ENCODE peak calls at places on chromosomes 5 and 9, in five cellular contexts. One of them, this sample, is unnamed. For H3K79me2, the result is how much of the 10 kb centered on the place peaks cover.

GRCh38 chr5:17217421-17218352 is at the start of gene BASP1:
- DNase-seq in OCI-LY7: peak
- DNase-seq in mesendoderm: peak
- DNase-seq in PC-3: peak
- DNase-seq in fibroblast of lung: peak
- DNase-seq in this sample: peak

GRCh38 chr9:114080195-114080772 is 2.2 kb upstream of the AMBP start:
- DNase-seq in OCI-LY7: no peak
- DNase-seq in fibroblast of lung: no peak
- DNase-seq in PC-3: peak
- DNase-seq in mesendoderm: no peak
- DNase-seq in this sample: no peak

GRCh38 chr9:63817622-63818518 is 1467.1 kb downstream of the FOXD4L5 start:
- DNase-seq in mesendoderm: peak
- DNase-seq in PC-3: no peak
- DNase-seq in OCI-LY7: peak
- DNase-seq in fibroblast of lung: peak
- DNase-seq in this sample: peak

GRCh38 chr5:158549306-158549705 is 550.4 kb downstream of the EBF1 start:
- DNase-seq in mesendoderm: no peak
- DNase-seq in PC-3: no peak
- DNase-seq in OCI-LY7: no peak
- DNase-seq in fibroblast of lung: no peak
- DNase-seq in this sample: no peak

GRCh38 chr5:122726990-122727616 is 47.8 kb upstream of the SNX2 start:
- DNase-seq in PC-3: peak
- DNase-seq in OCI-LY7: no peak
- DNase-seq in fibroblast of lung: peak
- DNase-seq in mesendoderm: no peak
- DNase-seq in this sample: no peak

GRCh38 chr5:112914584-112914983 is 7.4 kb downstream of the REEP5 start:
- DNase-seq in mesendoderm: no peak
- DNase-seq in fibroblast of lung: peak
- DNase-seq in PC-3: no peak
- DNase-seq in OCI-LY7: no peak
- DNase-seq in this sample: peak

GRCh38 chr5:61450880-61451279 is 118.8 kb downstream of the ZSWIM6 start:
- DNase-seq in OCI-LY7: no peak
- DNase-seq in PC-3: peak
- DNase-seq in mesendoderm: no peak
- DNase-seq in fibroblast of lung: peak
- DNase-seq in this sample: no peak

GRCh38 chr5:108720416-108720815 is 27.3 kb upstream of the FER start:
- DNase-seq in fibroblast of lung: peak
- DNase-seq in mesendoderm: no peak
- DNase-seq in OCI-LY7: no peak
- DNase-seq in PC-3: peak
- DNase-seq in this sample: no peak

GRCh38 chr5:62256161-62257017 is 49.6 kb upstream of the KIF2A start:
- DNase-seq in mesendoderm: peak
- DNase-seq in fibroblast of lung: peak
- DNase-seq in PC-3: no peak
- DNase-seq in OCI-LY7: peak
- DNase-seq in this sample: no peak

DNA sequence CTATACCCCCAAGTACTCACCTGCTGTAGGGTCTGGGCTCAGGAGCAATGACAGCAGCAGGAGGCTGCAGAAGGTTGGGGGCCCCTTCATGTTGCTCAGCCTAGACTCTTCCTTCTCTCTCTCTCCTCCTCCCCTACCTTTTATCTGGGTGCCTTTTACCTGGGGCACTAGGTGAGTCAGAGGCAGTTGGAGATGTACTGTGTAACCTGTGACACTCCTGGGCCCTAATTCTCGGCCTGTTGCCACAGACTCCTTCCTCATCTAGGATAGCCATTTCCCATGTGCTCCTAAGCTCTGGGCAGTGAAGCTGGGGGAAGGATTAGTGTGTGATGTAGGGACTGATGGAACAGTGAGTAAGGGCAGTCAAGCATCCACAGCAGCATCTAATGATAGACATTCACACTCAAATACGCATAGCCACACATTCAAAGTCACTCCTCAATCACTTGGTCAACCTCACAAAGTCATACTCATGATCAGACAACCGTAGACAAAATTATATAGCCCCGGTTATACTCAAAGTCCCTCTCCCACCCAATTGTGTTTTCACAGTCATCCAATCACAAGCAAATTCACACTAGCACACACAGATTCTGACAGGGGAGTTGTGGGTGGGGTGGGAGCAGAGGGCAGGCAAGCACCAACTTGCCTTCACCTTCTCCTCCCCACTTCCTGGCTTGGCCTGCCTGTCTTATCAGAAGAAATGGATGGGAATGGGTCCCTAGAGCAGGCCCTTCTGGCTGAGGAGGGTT is at the start of gene CCL27:
- DNase-seq in PC-3: no peak
- DNase-seq in OCI-LY7: no peak
- DNase-seq in fibroblast of lung: no peak
- DNase-seq in mesendoderm: no peak
- DNase-seq in this sample: peak
- H3K27ac ChIP-seq in PC-3: no peak
- H3K27ac ChIP-seq in OCI-LY7: no peak
- H3K27ac ChIP-seq in fibroblast of lung: no peak
- H3K27ac ChIP-seq in mesendoderm: no peak
- H3K27ac ChIP-seq in this sample: no peak

GRCh38 chr9:71744754-71745521 is 23.4 kb downstream of the CEMIP2 start:
- DNase-seq in PC-3: no peak
- DNase-seq in mesendoderm: peak
- DNase-seq in OCI-LY7: no peak
- DNase-seq in fibroblast of lung: peak
- DNase-seq in this sample: no peak

GRCh38 chr9:71743884-71744283 is 24.4 kb downstream of the CEMIP2 start:
- DNase-seq in fibroblast of lung: no peak
- DNase-seq in PC-3: no peak
- DNase-seq in OCI-LY7: no peak
- DNase-seq in mesendoderm: no peak
- DNase-seq in this sample: no peak

GRCh38 chr9:71742703-71743102 is 25.6 kb downstream of the CEMIP2 start:
- DNase-seq in mesendoderm: no peak
- DNase-seq in OCI-LY7: no peak
- DNase-seq in PC-3: no peak
- DNase-seq in fibroblast of lung: no peak
- DNase-seq in this sample: no peak

GRCh38 chr9:71741841-71742648 is 26.3 kb downstream of the CEMIP2 start:
- DNase-seq in OCI-LY7: no peak
- DNase-seq in mesendoderm: no peak
- DNase-seq in PC-3: no peak
- DNase-seq in fibroblast of lung: peak
- DNase-seq in this sample: peak

DNA sequence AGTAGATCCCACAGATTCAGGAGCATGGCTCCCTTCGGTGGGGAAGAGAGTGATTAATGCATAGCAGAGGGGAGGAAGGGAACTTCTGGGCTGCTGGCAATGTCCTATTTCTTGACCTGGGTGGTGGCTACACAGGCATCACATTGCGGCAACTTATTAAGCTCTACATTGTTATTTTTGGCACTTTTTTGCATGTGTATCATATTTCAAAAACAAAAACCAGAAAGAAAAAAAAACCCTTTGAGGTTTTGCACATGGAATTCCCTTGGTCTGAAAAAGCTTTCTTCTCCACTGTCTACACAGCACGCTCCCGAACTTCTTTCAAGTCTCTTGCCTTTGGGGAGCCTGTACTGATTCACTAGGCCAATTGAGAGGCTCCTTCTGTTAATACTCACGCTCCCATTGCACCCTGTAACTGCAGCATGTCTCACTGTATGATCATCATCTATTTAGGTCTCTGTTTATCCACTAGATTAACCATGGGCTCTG is 25.1 kb downstream of the CEMIP2 start:
- DNase-seq in PC-3: no peak
- DNase-seq in fibroblast of lung: peak
- DNase-seq in OCI-LY7: no peak
- DNase-seq in mesendoderm: no peak
- DNase-seq in this sample: no peak
- H3K79me2 ChIP-seq in PC-3: under half
- H3K79me2 ChIP-seq in fibroblast of lung: under half
- H3K79me2 ChIP-seq in OCI-LY7: under half
- H3K79me2 ChIP-seq in mesendoderm: under half
- H3K79me2 ChIP-seq in this sample: half or more

DNA sequence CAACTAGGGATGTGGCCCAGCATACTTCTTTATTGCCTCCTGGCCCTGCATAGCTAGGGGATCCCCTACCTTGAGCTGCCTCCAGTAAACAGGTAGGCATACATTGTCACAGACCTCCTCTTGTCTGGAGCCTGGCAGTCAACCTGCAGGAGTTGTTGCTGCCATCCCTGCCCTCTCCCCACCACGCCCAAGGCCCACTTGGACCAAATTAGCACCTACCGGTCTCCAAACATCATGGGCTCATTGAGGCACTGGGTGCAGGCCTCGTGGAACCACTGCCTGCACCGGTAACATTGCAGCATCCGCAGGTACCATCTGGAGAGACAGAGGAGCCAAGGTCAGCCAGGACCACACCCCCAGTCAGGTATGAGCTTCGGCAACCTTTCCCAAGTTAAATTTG is 10.3 kb downstream of the PHF19 start:
- DNase-seq in mesendoderm: no peak
- DNase-seq in fibroblast of lung: no peak
- DNase-seq in PC-3: no peak
- DNase-seq in OCI-LY7: no peak
- DNase-seq in this sample: no peak
- H3K27ac ChIP-seq in mesendoderm: no peak
- H3K27ac ChIP-seq in fibroblast of lung: no peak
- H3K27ac ChIP-seq in PC-3: no peak
- H3K27ac ChIP-seq in OCI-LY7: no peak
- H3K27ac ChIP-seq in this sample: no peak

DNA sequence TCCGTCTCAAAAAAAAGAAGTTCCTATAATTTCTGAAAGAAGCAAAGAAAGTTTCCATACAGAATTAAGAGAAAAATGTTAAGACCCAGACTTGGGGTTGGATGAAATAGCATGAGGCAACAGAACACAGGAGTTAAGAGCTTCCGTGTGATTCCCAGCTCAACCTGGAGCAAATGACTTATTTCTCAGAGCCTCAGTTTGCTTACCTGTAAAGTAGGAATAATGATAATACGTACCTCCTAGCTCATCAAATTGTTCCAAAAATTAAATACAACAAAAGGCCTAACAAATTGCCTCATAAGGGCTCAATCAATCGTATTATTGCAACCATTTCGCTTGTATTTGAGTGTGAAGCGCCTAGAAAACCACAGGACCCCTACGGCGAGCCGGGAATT is 600 bp upstream of the GPR107 start:
- DNase-seq in PC-3: no peak
- DNase-seq in OCI-LY7: no peak
- DNase-seq in mesendoderm: no peak
- DNase-seq in fibroblast of lung: no peak
- DNase-seq in this sample: no peak
- H3K79me2 ChIP-seq in PC-3: half or more
- H3K79me2 ChIP-seq in OCI-LY7: half or more
- H3K79me2 ChIP-seq in mesendoderm: under half
- H3K79me2 ChIP-seq in fibroblast of lung: under half
- H3K79me2 ChIP-seq in this sample: half or more

GRCh38 chr5:127586811-127587210 is 62.1 kb upstream of the CTXN3 start:
- DNase-seq in PC-3: no peak
- DNase-seq in mesendoderm: no peak
- DNase-seq in fibroblast of lung: no peak
- DNase-seq in OCI-LY7: no peak
- DNase-seq in this sample: no peak
- H3K27ac ChIP-seq in PC-3: no peak
- H3K27ac ChIP-seq in mesendoderm: no peak
- H3K27ac ChIP-seq in fibroblast of lung: no peak
- H3K27ac ChIP-seq in OCI-LY7: no peak
- H3K27ac ChIP-seq in this sample: no peak

GRCh38 chr5:65229841-65230240 is 251.9 kb downstream of the ADAMTS6 start:
- DNase-seq in fibroblast of lung: no peak
- DNase-seq in mesendoderm: no peak
- DNase-seq in OCI-LY7: no peak
- DNase-seq in PC-3: no peak
- DNase-seq in this sample: no peak
- H3K79me2 ChIP-seq in fibroblast of lung: under half
- H3K79me2 ChIP-seq in mesendoderm: under half
- H3K79me2 ChIP-seq in OCI-LY7: under half
- H3K79me2 ChIP-seq in PC-3: under half
- H3K79me2 ChIP-seq in this sample: under half